ENCODE peak calls at places on chromosomes 11 and 22, in eight cellular contexts. G, Z, H, Y, T, L, D and E are unnamed samples.

GRCh38 chr11:28860898-28861297 is 752.7 kb downstream of the METTL15 start:
- DNase-seq in L (no peak), D (peak; percentile 77), Z (peak; percentile 13), H (no peak), G (no peak), T (no peak), Y (no peak), E (no peak)

GRCh38 chr11:69914286-69915150 is 95.3 kb upstream of the FGF3 start:
- DNase-seq in L (no peak), Y (no peak), D (no peak), H (no peak), G (no peak), T (no peak), Z (no peak), E (no peak)

GRCh38 chr22:29000225-29000556 is 61.4 kb downstream of the C22orf31 start:
- DNase-seq in T (no peak), H (no peak), D (no peak), L (no peak), Z (no peak), Y (no peak), G (no peak), E (no peak)

GRCh38 chr11:117218133-117218915 is 13.5 kb downstream of the PCSK7 start:
- DNase-seq in D (peak; percentile 35), L (no peak), H (no peak), G (no peak), Y (no peak), Z (no peak), T (no peak), E (no peak)

GRCh38 chr11:71249301-71249700 is 3.1 kb downstream of the SHANK2 start:
- DNase-seq in T (no peak), Y (no peak), L (no peak), H (no peak), D (no peak), G (peak; percentile 12), Z (no peak), E (no peak)

GRCh38 chr11:32290783-32291182 is 144.6 kb downstream of the WT1 start:
- DNase-seq in D (no peak), G (no peak), H (no peak), L (no peak), T (no peak), Y (peak; percentile 71), Z (no peak), E (no peak)

GRCh38 chr11:9825315-9825714 is 161.4 kb downstream of the SWAP70 start:
- DNase-seq in H (no peak), L (no peak), D (peak; percentile 35), Z (no peak), Y (no peak), G (no peak), T (no peak), E (no peak)

GRCh38 chr11:83070878-83071640 is 638 bp downstream of the RAB30 start:
- DNase-seq in L (no peak), G (peak; percentile 39), D (no peak), Y (no peak), Z (no peak), T (no peak), H (no peak), E (no peak)

GRCh38 chr22:39185601-39186012 is 33.1 kb upstream of the CBX7 start:
- DNase-seq in T (no peak), Y (peak; percentile 50), D (no peak), H (peak; percentile 44), Z (no peak), L (no peak), G (no peak), E (no peak)

GRCh38 chr11:12900496-12900895 is 108.6 kb upstream of the RASSF10 start:
- DNase-seq in D (peak; percentile 50), T (no peak), Y (peak; percentile 40), L (no peak), G (no peak), Z (no peak), H (no peak), E (no peak)

GRCh38 chr11:117584056-117584830 is 212.8 kb downstream of the DSCAML1 start:
- DNase-seq in L (no peak), H (no peak), Z (no peak), D (no peak), Y (no peak), G (no peak), T (no peak), E (no peak)

GRCh38 chr22:50271011-50271394 is 823 bp upstream of the MAPK11 start:
- DNase-seq in T (no peak), Y (no peak), G (no peak), Z (no peak), H (no peak), L (no peak), D (no peak), E (no peak)

GRCh38 chr22:50271519-50271970 is 1.4 kb upstream of the MAPK11 start:
- DNase-seq in T (no peak), Z (no peak), D (peak; percentile 47), H (peak; percentile 82), L (no peak), Y (peak; percentile 34), G (peak; percentile 93), E (no peak)

GRCh38 chr22:50274311-50274710 is 4.1 kb upstream of the MAPK11 start:
- DNase-seq in T (no peak), D (peak; percentile 30), Y (peak; percentile 44), H (peak; percentile 29), Z (no peak), G (peak; percentile 90), L (no peak), E (no peak)

GRCh38 chr22:50270302-50271010 is at the start of gene MAPK11:
- DNase-seq in G (peak; percentile 85), H (peak; percentile 57), L (no peak), T (no peak), Z (no peak), D (peak; percentile 61), Y (peak; percentile 47), E (no peak)

DNA sequence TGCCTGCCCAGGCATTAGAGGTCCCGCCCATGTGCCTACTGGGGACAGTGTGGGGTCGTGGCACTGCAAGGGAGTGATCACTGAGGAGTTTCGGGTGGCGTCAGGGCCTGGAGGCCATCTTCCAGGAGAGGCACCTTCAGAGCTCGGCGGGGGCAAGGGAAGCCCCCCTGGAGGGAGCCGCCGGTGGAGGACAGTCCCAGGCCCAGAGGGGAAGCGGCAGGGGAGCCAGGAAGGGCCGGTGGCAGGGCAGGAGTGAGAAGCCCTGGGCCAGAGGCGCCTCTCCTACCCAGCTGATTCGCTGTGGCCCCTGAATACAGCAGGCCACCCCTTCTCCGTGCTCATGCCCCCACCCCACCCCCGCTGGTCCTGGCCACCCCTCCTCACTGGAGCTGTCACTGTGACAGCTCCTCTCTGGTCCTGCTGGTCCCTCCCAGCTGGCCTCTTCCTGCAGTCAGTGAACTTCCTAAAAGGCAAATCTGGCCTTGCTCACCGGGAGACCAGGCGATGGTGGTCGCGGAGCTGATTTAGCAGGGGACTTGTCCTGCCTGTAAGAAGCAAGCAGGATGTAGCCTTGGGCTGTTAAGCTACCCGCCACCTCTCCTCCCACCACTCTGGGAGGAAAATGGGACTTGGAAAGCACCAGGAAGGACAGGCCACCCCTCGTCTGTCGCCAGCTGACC is 2.1 kb upstream of the MAPK11 start:
- DNase-seq in D (no peak), Y (no peak), G (peak; percentile 48), L (no peak), Z (no peak), H (no peak), T (no peak), E (no peak)
- TF ChIP-seq POLR2AphosphoS5 in D (peak; percentile 30), Y (no peak), G (no peak), L (no peak), Z (no peak), H (no peak), T (no peak), E (no peak)

GRCh38 chr11:47317078-47317828 is 35.2 kb downstream of the MYBPC3 start:
- DNase-seq in G (no peak), D (no peak), Z (no peak), H (no peak), T (peak; percentile 62), L (no peak), Y (no peak), E (no peak)
- H3K9ac ChIP-seq in G (no peak overlapping the region), D (no peak overlapping the region), Z (no peak overlapping the region), H (no peak overlapping the region), T (no peak overlapping the region), L (no peak overlapping the region), Y (no peak overlapping the region), E (no peak overlapping the region)

GRCh38 chr11:59271247-59271755 is 58.6 kb upstream of the MPEG1 start:
- DNase-seq in Z (no peak), D (no peak), G (no peak), Y (no peak), L (no peak), H (no peak), T (no peak), E (no peak)

GRCh38 chr11:59271811-59272327 is 59.1 kb upstream of the MPEG1 start:
- DNase-seq in G (no peak), Y (no peak), T (no peak), H (no peak), L (no peak), Z (no peak), D (no peak), E (no peak)

GRCh38 chr11:59267738-59268475 is 55.2 kb upstream of the MPEG1 start:
- DNase-seq in D (no peak), Z (no peak), H (no peak), G (no peak), Y (no peak), L (no peak), T (no peak), E (no peak)

DNA sequence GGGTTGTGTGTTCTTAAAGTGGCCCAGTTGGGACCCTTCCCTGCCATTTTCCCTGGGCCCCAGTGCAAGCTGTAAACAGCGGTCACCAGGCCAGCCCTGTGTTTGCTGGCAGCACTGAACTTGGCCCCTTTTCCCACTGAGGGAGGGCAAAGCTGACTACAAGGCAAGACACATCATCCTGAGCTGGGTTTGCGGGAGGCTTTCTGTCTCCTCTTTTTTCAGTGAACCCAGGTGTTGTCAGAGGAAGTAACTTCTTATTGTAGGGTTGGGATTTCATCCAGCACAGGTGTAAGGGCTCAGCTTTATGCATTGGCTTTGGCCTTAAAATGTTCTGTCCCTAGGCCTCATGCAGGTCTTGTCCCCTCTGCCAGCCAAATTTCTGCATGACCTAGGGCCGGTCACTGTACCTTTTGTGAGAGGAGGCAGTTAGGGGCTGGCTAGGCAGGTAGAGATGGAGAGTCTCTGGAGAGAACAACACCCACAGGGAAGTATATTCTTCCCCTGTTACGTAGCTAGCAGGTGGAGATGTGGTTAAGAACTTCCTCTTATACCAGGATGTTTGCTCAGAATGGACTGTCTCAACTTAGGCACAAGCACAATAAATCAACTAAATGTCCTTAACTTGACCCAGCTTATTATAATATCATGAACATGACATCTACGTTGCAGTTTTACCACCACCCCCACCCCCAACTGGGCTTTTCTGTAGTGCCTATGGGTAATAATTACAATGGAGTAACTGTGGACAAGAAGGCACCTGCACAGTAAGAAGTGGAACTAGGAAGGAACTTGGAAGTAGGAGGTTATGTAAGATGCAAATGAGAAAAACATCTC is 60.5 kb upstream of the MPEG1 start:
- DNase-seq in L (no peak), H (no peak), Z (no peak), D (no peak), G (no peak), Y (no peak), T (no peak), E (peak; percentile 79)
- TF ChIP-seq POLR2AphosphoS5 in L (no peak), H (no peak), Z (no peak), D (no peak), G (no peak), Y (no peak), T (no peak), E (peak; percentile 30)

DNA sequence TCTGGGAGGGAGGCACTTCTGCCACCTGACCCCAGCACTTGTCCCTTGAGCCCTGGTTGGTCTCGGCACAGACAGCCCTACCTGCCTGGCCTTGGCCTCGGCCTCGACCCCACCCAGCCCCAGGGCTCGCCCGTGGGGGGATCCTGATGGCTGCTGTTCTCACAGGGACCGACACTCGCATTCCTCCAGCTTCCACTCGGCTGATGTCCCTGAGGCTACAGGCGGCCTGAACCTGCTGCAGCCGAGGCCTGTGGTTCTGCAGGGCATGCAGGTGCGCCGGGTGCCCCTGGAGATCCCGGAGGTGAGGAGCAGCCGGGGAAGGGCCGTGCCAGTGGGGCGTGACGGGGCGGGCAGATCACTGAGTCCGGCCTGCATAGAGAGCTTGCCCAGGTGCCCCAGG is 5.1 kb downstream of the PCNX3 start:
- DNase-seq in T (no peak), Y (no peak), D (no peak), Z (no peak), G (no peak), L (no peak), H (no peak), E (no peak)
- H3K9ac ChIP-seq in T (no peak overlapping the region), Y (no peak overlapping the region), D (no peak overlapping the region), Z (no peak overlapping the region), G (no peak overlapping the region), L (no peak overlapping the region), H (no peak overlapping the region), E (no peak overlapping the region)